ENCODE peak calls at places on chromosomes 7 and 10, in five cellular contexts. P is prostate gland, S is GM12878, U is vagina, G is GM23338. V is an unnamed sample. For H3K27me3, the result is how much of the 10 kb centered on the place peaks cover.

GRCh38 chr7:66145404-66145843 is 30.8 kb downstream of the CRCP start:
- DNase-seq in P (no peak), S (no peak), U (peak), G (no peak), V (peak)

GRCh38 chr7:51079494-51079893 is 237.1 kb downstream of the COBL start:
- DNase-seq in P (no peak), S (no peak), U (no peak), G (no peak), V (no peak)

GRCh38 chr10:92691591-92692084 is 1.9 kb downstream of the HHEX start:
- DNase-seq in P (no peak), S (no peak), U (no peak), G (peak), V (peak)

GRCh38 chr7:101936223-101936611 is 118.8 kb downstream of the CUX1 start:
- DNase-seq in P (no peak), S (no peak), U (no peak), G (peak), V (no peak)

GRCh38 chr7:100472854-100473499 is 6.0 kb downstream of the TSC22D4 start:
- DNase-seq in P (no peak), S (no peak), U (no peak), G (no peak), V (no peak)

GRCh38 chr7:72015106-72015505 is 397.0 kb downstream of the CALN1 start:
- DNase-seq in P (no peak), S (no peak), U (no peak), G (no peak), V (no peak)

GRCh38 chr10:97229322-97229721 is 43.6 kb upstream of the SLIT1 start:
- DNase-seq in P (no peak), S (no peak), U (no peak), G (no peak), V (no peak)

GRCh38 chr7:26863504-26864308 is 684 bp downstream of the SKAP2 start:
- DNase-seq in P (no peak), S (peak), U (peak), G (peak), V (no peak)

GRCh38 chr7:50781371-50781770 is 1.3 kb downstream of the GRB10 start:
- DNase-seq in P (peak), S (no peak), U (no peak), G (no peak), V (no peak)

GRCh38 chr10:1217237-1217587 is 161.0 kb downstream of the WDR37 start:
- DNase-seq in P (no peak), S (no peak), U (no peak), G (no peak), V (no peak)

GRCh38 chr10:93290661-93291354 is 191.3 kb downstream of the MYOF start:
- DNase-seq in P (no peak), S (no peak), U (no peak), G (no peak), V (no peak)

GRCh38 chr7:33824911-33825459 is 80.4 kb upstream of the BMPER start:
- DNase-seq in P (no peak), S (no peak), U (no peak), G (no peak), V (no peak)

GRCh38 chr10:79266543-79267312 is 80.5 kb upstream of the PPIF start:
- DNase-seq in P (no peak), S (peak), U (no peak), G (no peak), V (no peak)

GRCh38 chr10:47040041-47040491 is 128.8 kb downstream of the PTPN20 start:
- DNase-seq in P (no peak), S (no peak), U (no peak), G (no peak), V (peak)

GRCh38 chr7:86898171-86898570 is 161.3 kb downstream of the ELAPOR2 start:
- DNase-seq in P (no peak), S (no peak), U (no peak), G (no peak), V (no peak)

GRCh38 chr7:16915405-16915804 is 33.6 kb upstream of the AGR3 start:
- DNase-seq in P (no peak), S (no peak), U (no peak), G (no peak), V (no peak)

GRCh38 chr7:84546403-84546802 is 351.8 kb upstream of the SEMA3A start:
- DNase-seq in P (no peak), S (no peak), U (no peak), G (peak), V (no peak)

GRCh38 chr10:70060389-70060788 is 7.7 kb downstream of the MACROH2A2 start:
- DNase-seq in P (no peak), S (no peak), U (no peak), G (no peak), V (no peak)

GRCh38 chr10:32751582-32751981 is 206.4 kb downstream of the ITGB1 start:
- DNase-seq in P (no peak), S (no peak), U (no peak), G (no peak), V (no peak)

GRCh38 chr10:83922246-83922860 is 217.0 kb upstream of the GHITM start:
- DNase-seq in P (no peak), S (no peak), U (no peak), G (no peak), V (no peak)

GRCh38 chr10:24661374-24661773 is 62.3 kb downstream of the ARHGAP21 start:
- DNase-seq in P (no peak), S (no peak), U (no peak), G (no peak), V (no peak)
- TF ChIP-seq POLR2AphosphoS5 in P (no peak), S (no peak), U (no peak), G (no peak), V (no peak)

GRCh38 chr10:124448696-124449169 is 1.1 kb downstream of the NKX1-2 start:
- DNase-seq in P (no peak), S (no peak), U (no peak), G (peak), V (no peak)

GRCh38 chr10:124446830-124447740 is 2.8 kb downstream of the NKX1-2 start:
- DNase-seq in P (no peak), S (no peak), U (no peak), G (peak), V (no peak)

GRCh38 chr10:124449170-124450009 is 445 bp downstream of the NKX1-2 start:
- DNase-seq in P (no peak), S (no peak), U (no peak), G (peak), V (no peak)

GRCh38 chr10:124450010-124450782 is at the start of gene NKX1-2:
- DNase-seq in P (no peak), S (no peak), U (no peak), G (peak), V (no peak)

GRCh38 chr10:124447741-124448466 is 1.9 kb downstream of the NKX1-2 start:
- DNase-seq in P (no peak), S (no peak), U (no peak), G (peak), V (no peak)
- H3K4me3 ChIP-seq in P (peak), S (no peak), U (peak), G (peak), V (peak)

DNA sequence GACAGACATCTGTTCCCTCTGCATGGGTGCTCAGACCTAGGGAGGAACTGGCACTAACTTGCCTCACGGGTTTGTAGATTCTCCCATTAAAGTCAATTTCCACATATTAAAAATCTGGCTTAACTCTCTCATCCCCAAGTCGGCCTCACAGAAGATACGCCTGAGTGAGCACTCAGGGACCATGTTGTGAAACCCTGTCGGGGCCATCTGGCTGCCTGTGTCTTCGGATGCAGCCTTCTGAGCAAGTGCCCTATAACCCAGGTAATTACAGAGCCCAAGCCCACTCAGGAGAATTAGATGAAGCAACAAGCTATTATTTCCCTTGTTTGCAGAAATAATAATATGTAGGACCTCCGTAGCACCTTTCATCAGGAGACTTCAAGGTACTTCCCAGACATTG is 219.3 kb upstream of the GLI3 start:
- DNase-seq in P (no peak), S (no peak), U (no peak), G (no peak), V (no peak)
- H3K27me3 ChIP-seq in P (under half), S (under half), U (under half), G (under half), V (under half)

DNA sequence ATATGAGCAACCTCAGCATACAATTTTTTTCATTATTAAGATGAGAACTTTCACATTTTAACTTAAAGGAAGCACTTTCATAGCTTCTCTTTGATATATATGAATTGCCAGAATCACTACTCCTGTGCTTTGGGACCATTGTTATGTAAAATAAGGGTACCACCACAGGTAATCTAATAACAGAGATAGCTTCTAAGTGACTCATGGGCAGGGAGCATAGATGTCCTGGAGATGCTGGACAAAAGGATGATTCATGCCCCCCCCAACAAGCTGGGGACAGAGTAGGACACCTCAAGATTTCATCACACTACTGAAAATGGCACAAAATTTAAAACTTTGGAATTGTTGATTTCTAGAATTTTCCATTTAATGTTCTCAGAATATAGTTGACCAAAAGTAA is 641.1 kb downstream of the PCDH15 start:
- DNase-seq in P (no peak), S (no peak), U (no peak), G (peak), V (no peak)
- TF ChIP-seq POLR2AphosphoS5 in P (no peak), S (no peak), U (no peak), G (no peak), V (no peak)

GRCh38 chr10:8071666-8072065 is 17.2 kb downstream of the GATA3 start:
- DNase-seq in P (no peak), S (no peak), U (no peak), G (no peak), V (no peak)

GRCh38 chr10:8070440-8070839 is 16.0 kb downstream of the GATA3 start:
- DNase-seq in P (no peak), S (no peak), U (no peak), G (no peak), V (no peak)

GRCh38 chr10:8069108-8069507 is 14.6 kb downstream of the GATA3 start:
- DNase-seq in P (no peak), S (peak), U (no peak), G (no peak), V (no peak)

GRCh38 chr10:8071006-8071405 is 16.5 kb downstream of the GATA3 start:
- DNase-seq in P (no peak), S (no peak), U (no peak), G (no peak), V (no peak)

GRCh38 chr10:8069627-8070026 is 15.1 kb downstream of the GATA3 start:
- DNase-seq in P (no peak), S (no peak), U (no peak), G (no peak), V (peak)
- H3K4me3 ChIP-seq in P (no peak), S (no peak), U (no peak), G (no peak), V (no peak)

GRCh38 chr7:154857728-154858681 is 144.9 kb downstream of the PAXIP1 start:
- DNase-seq in P (no peak), S (no peak), U (no peak), G (no peak), V (peak)
- H3K27me3 ChIP-seq in P (under half), S (under half), U (under half), G (under half), V (under half)

GRCh38 chr7:52283399-52283798 is 752.0 kb upstream of the POM121L12 start:
- DNase-seq in P (no peak), S (no peak), U (no peak), G (no peak), V (no peak)
- TF ChIP-seq POLR2AphosphoS5 in P (no peak), S (no peak), U (no peak), G (no peak), V (no peak)

GRCh38 chr7:137953043-137953691 is 48.7 kb downstream of the CREB3L2 start:
- DNase-seq in P (no peak), S (no peak), U (no peak), G (peak), V (no peak)
- H3K4me3 ChIP-seq in P (no peak), S (no peak), U (no peak), G (no peak), V (no peak)

GRCh38 chr7:156145996-156146395 is 333.7 kb upstream of the SHH start:
- DNase-seq in P (no peak), S (no peak), U (peak), G (no peak), V (no peak)

GRCh38 chr7:156147104-156147503 is 334.8 kb upstream of the SHH start:
- DNase-seq in P (no peak), S (no peak), U (peak), G (no peak), V (no peak)

GRCh38 chr7:156143683-156144082 is 331.4 kb upstream of the SHH start:
- DNase-seq in P (no peak), S (no peak), U (peak), G (no peak), V (no peak)

GRCh38 chr7:156143158-156143557 is 330.9 kb upstream of the SHH start:
- DNase-seq in P (no peak), S (no peak), U (peak), G (no peak), V (no peak)

GRCh38 chr7:156145184-156145583 is 332.9 kb upstream of the SHH start:
- DNase-seq in P (no peak), S (no peak), U (peak), G (no peak), V (no peak)
- H3K27me3 ChIP-seq in P (under half), S (under half), U (under half), G (under half), V (under half)

V was measured in suprapubic skin.